ENCODE peak calls at places on chromosomes 3 and 15, in seven cellular contexts. H, F, A, O, Q, M and E are unnamed samples.

GRCh38 chr3:41598804-41599481 is 363.0 kb downstream of the ULK4 start:
- DNase-seq in A (no peak), Q (no peak), O (no peak), M (no peak), F (no peak), H (no peak), E (no peak)

GRCh38 chr3:48478631-48479555 is 25.1 kb downstream of the SHISA5 start:
- DNase-seq in Q (no peak), A (peak), O (peak), F (no peak), H (no peak), M (no peak), E (no peak)

GRCh38 chr15:39834256-39834655 is 51.6 kb upstream of the FSIP1 start:
- DNase-seq in Q (no peak), M (no peak), H (no peak), A (no peak), O (no peak), F (no peak), E (no peak)

GRCh38 chr3:178967184-178967532 is 104.5 kb downstream of the ZMAT3 start:
- DNase-seq in O (no peak), A (no peak), M (no peak), H (no peak), F (no peak), Q (no peak), E (no peak)

GRCh38 chr3:50567011-50567385 is 549 bp downstream of the C3orf18 start:
- DNase-seq in Q (no peak), O (no peak), F (no peak), H (no peak), M (no peak), A (no peak), E (no peak)

GRCh38 chr3:197718904-197719303 is 17.8 kb downstream of the RUBCN start:
- DNase-seq in A (no peak), O (peak), F (no peak), Q (peak), M (no peak), H (no peak), E (no peak)

GRCh38 chr3:51389423-51390183 is 1.5 kb upstream of the RBM15B start:
- DNase-seq in Q (peak), M (peak), F (peak), A (peak), O (peak), H (no peak), E (no peak)

GRCh38 chr15:52527898-52528464 is 699 bp downstream of the MYO5A start:
- DNase-seq in M (no peak), H (peak), F (peak), Q (no peak), O (peak), A (no peak), E (peak)

DNA sequence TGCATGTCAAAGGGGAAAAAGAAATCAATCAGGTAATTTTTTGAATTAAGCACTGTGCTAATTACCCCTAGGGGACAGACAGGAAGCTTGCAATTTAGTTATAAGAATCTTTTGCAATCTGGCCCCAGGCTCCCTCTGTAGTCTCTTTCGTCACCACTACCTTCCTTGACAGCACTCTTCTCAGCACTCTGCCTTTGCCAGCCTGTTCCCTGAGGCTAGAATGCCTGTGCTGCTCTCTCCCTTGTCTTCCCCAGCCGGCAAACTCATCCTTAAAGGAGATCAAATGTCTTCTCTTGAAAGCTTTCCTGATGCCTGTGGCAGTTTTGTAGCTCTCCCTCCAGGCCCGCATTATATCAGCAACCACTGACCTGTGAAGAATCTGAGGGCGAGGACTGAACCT is 32.4 kb upstream of the PRTG start:
- DNase-seq in O (no peak), A (no peak), Q (no peak), M (no peak), F (no peak), H (no peak), E (no peak)
- TF ChIP-seq POLR2AphosphoS5 in O (no peak), A (no peak), Q (no peak), M (no peak), F (no peak), H (no peak), E (no peak)

GRCh38 chr3:112381673-112382542 is 49.0 kb downstream of the CD200 start:
- DNase-seq in Q (no peak), H (no peak), O (no peak), M (no peak), A (no peak), F (no peak), E (no peak)
- TF ChIP-seq POLR2AphosphoS5 in Q (no peak), H (peak), O (no peak), M (no peak), A (no peak), F (no peak), E (no peak)

GRCh38 chr3:43087249-43087776 is 18.6 kb downstream of the POMGNT2 start:
- DNase-seq in F (no peak), M (no peak), H (no peak), A (no peak), Q (no peak), O (no peak), E (no peak)

GRCh38 chr3:43089081-43089480 is 16.8 kb downstream of the POMGNT2 start:
- DNase-seq in M (no peak), H (no peak), O (no peak), Q (no peak), F (no peak), A (no peak), E (no peak)

GRCh38 chr3:43093006-43093405 is 12.9 kb downstream of the POMGNT2 start:
- DNase-seq in Q (no peak), M (no peak), H (no peak), F (no peak), A (no peak), O (no peak), E (no peak)

GRCh38 chr3:43091481-43091880 is 14.4 kb downstream of the POMGNT2 start:
- DNase-seq in M (no peak), A (no peak), H (no peak), Q (no peak), F (no peak), O (no peak), E (no peak)

DNA sequence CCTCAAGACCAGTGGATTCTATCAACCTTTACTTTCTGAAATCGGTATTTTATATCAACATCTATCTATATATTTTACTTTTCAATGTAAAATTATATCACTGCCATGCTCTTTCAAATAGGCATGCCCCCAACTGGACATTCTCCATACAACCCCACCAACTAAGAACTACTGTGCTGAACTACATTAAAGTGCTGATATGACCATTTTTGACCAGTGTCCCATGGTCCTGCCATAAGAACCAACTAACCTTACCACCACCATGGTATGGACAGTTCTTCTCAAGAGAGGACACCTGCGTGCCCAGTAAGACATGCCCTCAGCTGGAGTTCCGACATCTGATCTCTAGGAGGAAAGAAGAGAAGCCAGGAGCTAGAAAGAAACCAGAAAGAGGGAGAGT is 15.6 kb downstream of the POMGNT2 start:
- DNase-seq in H (no peak), F (no peak), A (no peak), M (no peak), O (no peak), Q (no peak), E (no peak)
- TF ChIP-seq POLR2AphosphoS5 in H (no peak), F (no peak), A (no peak), M (no peak), O (no peak), Q (no peak), E (no peak)

DNA sequence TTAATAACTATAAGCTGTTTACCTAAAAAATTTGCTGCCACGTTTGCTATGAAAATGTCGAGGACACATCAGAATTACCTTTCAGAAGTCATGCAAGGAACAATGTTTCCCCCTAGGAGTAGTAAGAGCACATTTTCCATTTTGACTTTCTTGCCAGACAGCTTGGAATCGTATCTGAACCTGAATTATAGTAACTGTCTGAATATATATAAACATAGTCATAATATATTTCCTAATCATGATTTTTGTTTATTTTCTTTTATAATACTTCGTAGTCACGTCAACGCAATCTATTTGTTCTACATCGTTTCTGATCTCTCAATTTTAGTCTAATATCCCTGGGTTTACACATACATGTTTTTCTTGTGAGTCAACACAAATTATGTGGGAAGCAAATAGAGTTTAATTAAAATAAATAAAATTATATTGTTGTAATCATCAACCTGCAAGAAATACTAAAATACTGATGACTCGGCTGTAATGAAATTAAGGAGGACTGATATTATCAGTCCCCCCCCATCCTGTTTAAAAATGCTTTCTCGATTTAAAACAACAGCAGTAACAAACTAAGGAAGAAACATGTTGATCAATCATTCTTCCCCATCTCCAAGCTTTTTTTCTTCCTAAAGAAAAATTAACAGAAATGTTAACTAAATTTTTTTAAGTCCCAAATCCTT is 78.4 kb downstream of the MME start:
- DNase-seq in M (no peak), Q (no peak), F (no peak), O (no peak), H (no peak), A (no peak), E (no peak)
- TF ChIP-seq POLR2AphosphoS5 in M (no peak), Q (no peak), F (no peak), O (no peak), H (no peak), A (no peak), E (no peak)

GRCh38 chr15:66072616-66073361 is 180.8 kb downstream of the MEGF11 start:
- DNase-seq in Q (no peak), M (no peak), F (no peak), H (no peak), O (no peak), A (no peak), E (no peak)
- TF ChIP-seq POLR2AphosphoS5 in Q (no peak), M (no peak), F (no peak), H (no peak), O (no peak), A (no peak), E (no peak)